ENCODE peak calls at places on chromosomes 2 and 18, in five cellular contexts. One of them, this sample, is unnamed.

GRCh38 chr2:56580242-56580641 is 396.5 kb downstream of the CCDC85A start:
- DNase-seq in K562: no peak
- DNase-seq in WTC11: no peak
- DNase-seq in A549: no peak
- DNase-seq in HepG2: no peak
- DNase-seq in this sample: no peak

GRCh38 chr2:231615058-231615671 is 22.5 kb downstream of the TEX44 start:
- DNase-seq in K562: no peak
- DNase-seq in WTC11: peak; percentile 40
- DNase-seq in A549: no peak
- DNase-seq in HepG2: no peak
- DNase-seq in this sample: no peak

GRCh38 chr2:8424997-8425900 is 256.6 kb upstream of the ID2 start:
- DNase-seq in K562: no peak
- DNase-seq in WTC11: no peak
- DNase-seq in A549: no peak
- DNase-seq in HepG2: no peak
- DNase-seq in this sample: no peak

GRCh38 chr2:26457695-26458364 is 20.1 kb downstream of the OTOF start:
- DNase-seq in K562: no peak
- DNase-seq in WTC11: no peak
- DNase-seq in A549: no peak
- DNase-seq in HepG2: no peak
- DNase-seq in this sample: no peak

GRCh38 chr18:74290831-74291770 is 662 bp downstream of the CYB5A start:
- DNase-seq in K562: no peak
- DNase-seq in WTC11: peak; percentile 77
- DNase-seq in A549: no peak
- DNase-seq in HepG2: peak; percentile 34
- DNase-seq in this sample: no peak

GRCh38 chr18:27144672-27145071 is 40.4 kb downstream of the CHST9 start:
- DNase-seq in K562: no peak
- DNase-seq in WTC11: no peak
- DNase-seq in A549: no peak
- DNase-seq in HepG2: no peak
- DNase-seq in this sample: no peak

GRCh38 chr2:161045726-161046125 is 114.5 kb upstream of the TANK start:
- DNase-seq in K562: no peak
- DNase-seq in WTC11: no peak
- DNase-seq in A549: no peak
- DNase-seq in HepG2: no peak
- DNase-seq in this sample: no peak

GRCh38 chr2:8803658-8804379 is 33.6 kb downstream of the KIDINS220 start:
- DNase-seq in K562: peak; percentile 65
- DNase-seq in WTC11: no peak
- DNase-seq in A549: peak; percentile 93
- DNase-seq in HepG2: peak; percentile 88
- DNase-seq in this sample: peak; percentile 87

GRCh38 chr2:229642371-229642770 is 72.0 kb downstream of the DNER start:
- DNase-seq in K562: no peak
- DNase-seq in WTC11: no peak
- DNase-seq in A549: no peak
- DNase-seq in HepG2: no peak
- DNase-seq in this sample: no peak

GRCh38 chr18:58148954-58149471 is 105.0 kb downstream of the NEDD4L start:
- DNase-seq in K562: no peak
- DNase-seq in WTC11: no peak
- DNase-seq in A549: no peak
- DNase-seq in HepG2: no peak
- DNase-seq in this sample: no peak

GRCh38 chr2:83196225-83196624 is 1262.9 kb downstream of the SUCLG1 start:
- DNase-seq in K562: no peak
- DNase-seq in WTC11: no peak
- DNase-seq in A549: peak; percentile 15
- DNase-seq in HepG2: peak; percentile 12
- DNase-seq in this sample: peak; percentile 62

GRCh38 chr2:189576361-189576760 is 4.2 kb downstream of the SLC40A1 start:
- DNase-seq in K562: no peak
- DNase-seq in WTC11: no peak
- DNase-seq in A549: no peak
- DNase-seq in HepG2: no peak
- DNase-seq in this sample: no peak

GRCh38 chr18:52888014-52888413 is 548.0 kb downstream of the DCC start:
- DNase-seq in K562: no peak
- DNase-seq in WTC11: no peak
- DNase-seq in A549: no peak
- DNase-seq in HepG2: no peak
- DNase-seq in this sample: no peak

GRCh38 chr18:51621103-51621969 is 423.9 kb upstream of the MEX3C start:
- DNase-seq in K562: peak; percentile 30
- DNase-seq in WTC11: peak; percentile 79
- DNase-seq in A549: peak; percentile 49
- DNase-seq in HepG2: peak; percentile 21
- DNase-seq in this sample: peak; percentile 1

GRCh38 chr2:8378016-8378810 is 303.6 kb upstream of the ID2 start:
- DNase-seq in K562: no peak
- DNase-seq in WTC11: no peak
- DNase-seq in A549: no peak
- DNase-seq in HepG2: peak; percentile 79
- DNase-seq in this sample: no peak

GRCh38 chr18:63090334-63090733 is 229.2 kb downstream of the BCL2 start:
- DNase-seq in K562: no peak
- DNase-seq in WTC11: no peak
- DNase-seq in A549: no peak
- DNase-seq in HepG2: no peak
- DNase-seq in this sample: no peak

GRCh38 chr2:214379227-214379626 is 31.6 kb upstream of the VWC2L start:
- DNase-seq in K562: no peak
- DNase-seq in WTC11: no peak
- DNase-seq in A549: no peak
- DNase-seq in HepG2: no peak
- DNase-seq in this sample: no peak

GRCh38 chr18:25590456-25590855 is 238.5 kb upstream of the ZNF521 start:
- DNase-seq in K562: no peak
- DNase-seq in WTC11: no peak
- DNase-seq in A549: no peak
- DNase-seq in HepG2: no peak
- DNase-seq in this sample: no peak

GRCh38 chr2:85066006-85066405 is 67.2 kb upstream of the TCF7L1 start:
- DNase-seq in K562: no peak
- DNase-seq in WTC11: no peak
- DNase-seq in A549: no peak
- DNase-seq in HepG2: no peak
- DNase-seq in this sample: no peak

GRCh38 chr2:66240284-66240683 is 194.6 kb upstream of the MEIS1 start:
- DNase-seq in K562: no peak
- DNase-seq in WTC11: no peak
- DNase-seq in A549: no peak
- DNase-seq in HepG2: no peak
- DNase-seq in this sample: no peak

GRCh38 chr18:12597775-12598174 is 60.1 kb downstream of the SPIRE1 start:
- DNase-seq in K562: no peak
- DNase-seq in WTC11: no peak
- DNase-seq in A549: peak; percentile 80
- DNase-seq in HepG2: peak; percentile 84
- DNase-seq in this sample: peak; percentile 79

GRCh38 chr2:8490166-8490565 is 191.7 kb upstream of the ID2 start:
- DNase-seq in K562: no peak
- DNase-seq in WTC11: no peak
- DNase-seq in A549: no peak
- DNase-seq in HepG2: no peak
- DNase-seq in this sample: no peak

GRCh38 chr2:200077838-200078237 is 122.5 kb downstream of the MAIP1 start:
- DNase-seq in K562: no peak
- DNase-seq in WTC11: no peak
- DNase-seq in A549: no peak
- DNase-seq in HepG2: no peak
- DNase-seq in this sample: no peak

GRCh38 chr2:19362094-19362649 is 3.7 kb upstream of the OSR1 start:
- DNase-seq in K562: no peak
- DNase-seq in WTC11: no peak
- DNase-seq in A549: peak; percentile 31
- DNase-seq in HepG2: no peak
- DNase-seq in this sample: no peak

GRCh38 chr18:48818329-48819254 is 132.2 kb downstream of the SMAD7 start:
- DNase-seq in K562: no peak
- DNase-seq in WTC11: peak; percentile 4
- DNase-seq in A549: no peak
- DNase-seq in HepG2: no peak
- DNase-seq in this sample: no peak

GRCh38 chr2:136375017-136375901 is 257.3 kb upstream of the CXCR4 start:
- DNase-seq in K562: no peak
- DNase-seq in WTC11: no peak
- DNase-seq in A549: no peak
- DNase-seq in HepG2: no peak
- DNase-seq in this sample: no peak

GRCh38 chr2:9613291-9613690 is 17.5 kb downstream of the YWHAQ start:
- DNase-seq in K562: no peak
- DNase-seq in WTC11: no peak
- DNase-seq in A549: no peak
- DNase-seq in HepG2: no peak
- DNase-seq in this sample: no peak

GRCh38 chr2:224173882-224174415 is 134.9 kb upstream of the SERPINE2 start:
- DNase-seq in K562: no peak
- DNase-seq in WTC11: no peak
- DNase-seq in A549: no peak
- DNase-seq in HepG2: no peak
- DNase-seq in this sample: no peak

GRCh38 chr2:123826729-123827271 is 198.3 kb upstream of the CNTNAP5 start:
- DNase-seq in K562: no peak
- DNase-seq in WTC11: no peak
- DNase-seq in A549: no peak
- DNase-seq in HepG2: no peak
- DNase-seq in this sample: no peak

GRCh38 chr18:57359433-57359832 is 7.1 kb downstream of the ST8SIA3 start:
- DNase-seq in K562: no peak
- DNase-seq in WTC11: no peak
- DNase-seq in A549: no peak
- DNase-seq in HepG2: peak; percentile 34
- DNase-seq in this sample: no peak

GRCh38 chr18:10444314-10445006 is 10.0 kb upstream of the APCDD1 start:
- DNase-seq in K562: no peak
- DNase-seq in WTC11: no peak
- DNase-seq in A549: no peak
- DNase-seq in HepG2: no peak
- DNase-seq in this sample: no peak
- TF ChIP-seq JUN in K562: no peak
- TF ChIP-seq JUN in WTC11: no peak
- TF ChIP-seq JUN in A549: no peak
- TF ChIP-seq JUN in HepG2: no peak
- TF ChIP-seq JUN in this sample: no peak

DNA sequence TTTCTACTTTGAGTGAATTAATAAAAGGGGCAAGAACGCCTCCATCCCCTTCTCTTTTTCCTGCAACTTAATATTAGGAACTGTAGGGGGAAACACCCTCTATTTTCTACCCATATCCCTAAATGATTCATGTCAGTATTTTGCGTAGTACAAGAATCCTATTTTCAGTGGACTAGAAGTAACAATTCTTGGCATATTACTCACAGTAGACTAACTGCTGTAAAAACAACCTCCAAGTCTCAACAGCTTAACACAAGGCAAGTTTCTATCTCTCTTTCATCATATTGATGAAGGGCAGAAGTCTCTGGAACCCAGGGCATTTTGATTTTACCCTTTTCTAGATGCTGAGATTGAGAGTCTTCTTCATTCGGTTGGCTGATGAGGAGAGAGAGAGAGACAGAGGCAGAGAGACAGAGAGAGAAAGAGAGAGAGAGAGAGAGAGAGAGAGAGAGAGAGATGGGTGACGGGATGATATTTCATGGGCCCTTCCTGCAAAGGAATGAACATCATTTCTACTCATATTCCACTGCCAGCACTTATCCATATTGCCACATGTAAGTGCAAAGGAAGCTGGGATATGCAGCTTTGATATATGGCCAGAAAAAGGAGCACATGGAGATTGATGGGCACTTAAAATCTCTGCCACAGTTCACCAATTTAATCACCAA is 481.6 kb downstream of the LPIN1 start:
- DNase-seq in K562: no peak
- DNase-seq in WTC11: no peak
- DNase-seq in A549: no peak
- DNase-seq in HepG2: no peak
- DNase-seq in this sample: no peak
- TF ChIP-seq JUN in K562: no peak
- TF ChIP-seq JUN in WTC11: no peak
- TF ChIP-seq JUN in A549: no peak
- TF ChIP-seq JUN in HepG2: no peak
- TF ChIP-seq JUN in this sample: no peak

GRCh38 chr18:44582432-44582831 is 98.3 kb upstream of the SETBP1 start:
- DNase-seq in K562: no peak
- DNase-seq in WTC11: no peak
- DNase-seq in A549: no peak
- DNase-seq in HepG2: no peak
- DNase-seq in this sample: no peak

GRCh38 chr18:44580159-44580558 is 100.5 kb upstream of the SETBP1 start:
- DNase-seq in K562: no peak
- DNase-seq in WTC11: no peak
- DNase-seq in A549: no peak
- DNase-seq in HepG2: no peak
- DNase-seq in this sample: no peak

GRCh38 chr18:44586782-44587524 is 93.7 kb upstream of the SETBP1 start:
- DNase-seq in K562: no peak
- DNase-seq in WTC11: no peak
- DNase-seq in A549: no peak
- DNase-seq in HepG2: no peak
- DNase-seq in this sample: no peak

GRCh38 chr18:44588466-44588865 is 92.2 kb upstream of the SETBP1 start:
- DNase-seq in K562: no peak
- DNase-seq in WTC11: no peak
- DNase-seq in A549: no peak
- DNase-seq in HepG2: no peak
- DNase-seq in this sample: no peak

GRCh38 chr18:44584900-44585299 is 95.8 kb upstream of the SETBP1 start:
- DNase-seq in K562: no peak
- DNase-seq in WTC11: no peak
- DNase-seq in A549: no peak
- DNase-seq in HepG2: no peak
- DNase-seq in this sample: no peak
- TF ChIP-seq JUN in K562: no peak
- TF ChIP-seq JUN in WTC11: no peak
- TF ChIP-seq JUN in A549: no peak
- TF ChIP-seq JUN in HepG2: no peak
- TF ChIP-seq JUN in this sample: no peak

GRCh38 chr18:78699516-78699915 is 280.1 kb upstream of the SALL3 start:
- DNase-seq in K562: no peak
- DNase-seq in WTC11: no peak
- DNase-seq in A549: no peak
- DNase-seq in HepG2: no peak
- DNase-seq in this sample: no peak

GRCh38 chr18:78703297-78703696 is 276.3 kb upstream of the SALL3 start:
- DNase-seq in K562: no peak
- DNase-seq in WTC11: no peak
- DNase-seq in A549: no peak
- DNase-seq in HepG2: no peak
- DNase-seq in this sample: no peak

GRCh38 chr18:78701753-78702409 is 277.7 kb upstream of the SALL3 start:
- DNase-seq in K562: no peak
- DNase-seq in WTC11: no peak
- DNase-seq in A549: no peak
- DNase-seq in HepG2: no peak
- DNase-seq in this sample: no peak

GRCh38 chr18:78709271-78709809 is 270.3 kb upstream of the SALL3 start:
- DNase-seq in K562: no peak
- DNase-seq in WTC11: no peak
- DNase-seq in A549: no peak
- DNase-seq in HepG2: no peak
- DNase-seq in this sample: no peak

GRCh38 chr18:78704960-78705600 is 274.5 kb upstream of the SALL3 start:
- DNase-seq in K562: no peak
- DNase-seq in WTC11: no peak
- DNase-seq in A549: no peak
- DNase-seq in HepG2: no peak
- DNase-seq in this sample: no peak
- TF ChIP-seq JUN in K562: no peak
- TF ChIP-seq JUN in WTC11: no peak
- TF ChIP-seq JUN in A549: no peak
- TF ChIP-seq JUN in HepG2: no peak
- TF ChIP-seq JUN in this sample: no peak

This sample was measured in endothelial cell of umbilical vein.